ENCODE peak calls at places on chromosomes 2 and 18, in seven cellular contexts. One of them, this sample, is unnamed. For H3K9me3, the result is how much of the 10 kb centered on the place peaks cover.

GRCh38 chr2:20212871-20213503 is 11.9 kb downstream of the SDC1 start:
- DNase-seq in adrenal gland: peak
- DNase-seq in fibroblast of lung: no peak
- DNase-seq in kidney: peak
- DNase-seq in left lung: peak
- DNase-seq in mucosa of descending colon: peak
- DNase-seq in CD8-positive, alpha-beta T cell: no peak
- DNase-seq in this sample: no peak

GRCh38 chr2:191355170-191355758 is 110.1 kb downstream of the MYO1B start:
- DNase-seq in adrenal gland: no peak
- DNase-seq in fibroblast of lung: no peak
- DNase-seq in kidney: no peak
- DNase-seq in left lung: no peak
- DNase-seq in mucosa of descending colon: no peak
- DNase-seq in CD8-positive, alpha-beta T cell: no peak
- DNase-seq in this sample: no peak

GRCh38 chr2:188631037-188631794 is 339.5 kb downstream of the GULP1 start:
- DNase-seq in adrenal gland: no peak
- DNase-seq in fibroblast of lung: peak
- DNase-seq in kidney: no peak
- DNase-seq in left lung: no peak
- DNase-seq in mucosa of descending colon: no peak
- DNase-seq in CD8-positive, alpha-beta T cell: no peak
- DNase-seq in this sample: no peak

GRCh38 chr18:64234336-64234735 is 85.4 kb upstream of the LINC00305 start:
- DNase-seq in adrenal gland: no peak
- DNase-seq in fibroblast of lung: no peak
- DNase-seq in kidney: no peak
- DNase-seq in left lung: no peak
- DNase-seq in mucosa of descending colon: no peak
- DNase-seq in CD8-positive, alpha-beta T cell: no peak
- DNase-seq in this sample: no peak

GRCh38 chr18:49562481-49563129 is 748 bp downstream of the LIPG start:
- DNase-seq in adrenal gland: no peak
- DNase-seq in fibroblast of lung: peak
- DNase-seq in kidney: no peak
- DNase-seq in left lung: no peak
- DNase-seq in mucosa of descending colon: peak
- DNase-seq in CD8-positive, alpha-beta T cell: no peak
- DNase-seq in this sample: no peak

GRCh38 chr2:53033416-53033815 is 734.2 kb upstream of the CHAC2 start:
- DNase-seq in adrenal gland: no peak
- DNase-seq in fibroblast of lung: peak
- DNase-seq in kidney: no peak
- DNase-seq in left lung: no peak
- DNase-seq in mucosa of descending colon: no peak
- DNase-seq in CD8-positive, alpha-beta T cell: no peak
- DNase-seq in this sample: no peak

GRCh38 chr2:69798909-69799526 is 30.4 kb upstream of the GMCL1 start:
- DNase-seq in adrenal gland: no peak
- DNase-seq in fibroblast of lung: peak
- DNase-seq in kidney: no peak
- DNase-seq in left lung: no peak
- DNase-seq in mucosa of descending colon: no peak
- DNase-seq in CD8-positive, alpha-beta T cell: no peak
- DNase-seq in this sample: no peak

GRCh38 chr2:160220545-160221009 is 20.5 kb upstream of the ITGB6 start:
- DNase-seq in adrenal gland: no peak
- DNase-seq in fibroblast of lung: no peak
- DNase-seq in kidney: no peak
- DNase-seq in left lung: no peak
- DNase-seq in mucosa of descending colon: no peak
- DNase-seq in CD8-positive, alpha-beta T cell: no peak
- DNase-seq in this sample: no peak

GRCh38 chr2:71566271-71566858 is 113.0 kb downstream of the DYSF start:
- DNase-seq in adrenal gland: no peak
- DNase-seq in fibroblast of lung: peak
- DNase-seq in kidney: no peak
- DNase-seq in left lung: no peak
- DNase-seq in mucosa of descending colon: no peak
- DNase-seq in CD8-positive, alpha-beta T cell: no peak
- DNase-seq in this sample: no peak

GRCh38 chr2:196594158-196594557 is 45.4 kb upstream of the CCDC150 start:
- DNase-seq in adrenal gland: no peak
- DNase-seq in fibroblast of lung: no peak
- DNase-seq in kidney: no peak
- DNase-seq in left lung: no peak
- DNase-seq in mucosa of descending colon: no peak
- DNase-seq in CD8-positive, alpha-beta T cell: no peak
- DNase-seq in this sample: no peak

GRCh38 chr18:8952796-8953760 is 149.4 kb upstream of the NDUFV2 start:
- DNase-seq in adrenal gland: no peak
- DNase-seq in fibroblast of lung: peak
- DNase-seq in kidney: no peak
- DNase-seq in left lung: no peak
- DNase-seq in mucosa of descending colon: no peak
- DNase-seq in CD8-positive, alpha-beta T cell: no peak
- DNase-seq in this sample: no peak

GRCh38 chr2:177754476-177754873 is 318.1 kb downstream of the PDE11A start:
- DNase-seq in adrenal gland: no peak
- DNase-seq in fibroblast of lung: no peak
- DNase-seq in kidney: no peak
- DNase-seq in left lung: no peak
- DNase-seq in mucosa of descending colon: no peak
- DNase-seq in CD8-positive, alpha-beta T cell: no peak
- DNase-seq in this sample: no peak

DNA sequence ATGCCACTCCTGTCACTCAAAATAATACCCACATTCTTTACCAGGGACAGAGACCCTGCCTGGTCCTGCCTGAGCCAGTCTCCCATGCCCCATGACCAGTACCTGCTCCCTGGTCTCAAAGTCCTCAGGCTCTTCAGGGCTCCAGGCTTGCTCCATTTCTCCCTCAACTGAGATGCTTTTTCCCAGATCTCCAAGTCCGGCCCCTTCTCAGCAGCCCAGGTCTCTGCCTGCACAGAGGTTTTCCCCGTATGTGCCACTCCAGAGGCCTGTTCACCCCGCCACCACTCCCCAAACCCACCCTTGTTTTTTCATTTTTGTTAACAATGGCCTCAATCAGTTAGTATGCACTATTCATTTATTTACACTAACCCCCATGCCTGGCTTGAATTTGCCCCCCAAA is 499.5 kb upstream of the MYT1L start:
- DNase-seq in adrenal gland: no peak
- DNase-seq in fibroblast of lung: no peak
- DNase-seq in kidney: no peak
- DNase-seq in left lung: no peak
- DNase-seq in mucosa of descending colon: no peak
- DNase-seq in CD8-positive, alpha-beta T cell: no peak
- DNase-seq in this sample: no peak
- H3K9me3 ChIP-seq in adrenal gland: under half
- H3K9me3 ChIP-seq in fibroblast of lung: under half
- H3K9me3 ChIP-seq in kidney: under half
- H3K9me3 ChIP-seq in left lung: under half
- H3K9me3 ChIP-seq in mucosa of descending colon: under half
- H3K9me3 ChIP-seq in CD8-positive, alpha-beta T cell: under half
- H3K9me3 ChIP-seq in this sample: under half

GRCh38 chr2:79512442-79513401 is at the start of gene CTNNA2:
- DNase-seq in adrenal gland: peak
- DNase-seq in fibroblast of lung: peak
- DNase-seq in kidney: peak
- DNase-seq in left lung: no peak
- DNase-seq in mucosa of descending colon: peak
- DNase-seq in CD8-positive, alpha-beta T cell: no peak
- DNase-seq in this sample: no peak
- TF ChIP-seq CTCF in adrenal gland: peak
- TF ChIP-seq CTCF in fibroblast of lung: no peak
- TF ChIP-seq CTCF in kidney: peak
- TF ChIP-seq CTCF in left lung: no peak
- TF ChIP-seq CTCF in mucosa of descending colon: no peak
- TF ChIP-seq CTCF in CD8-positive, alpha-beta T cell: no peak
- TF ChIP-seq CTCF in this sample: no peak

GRCh38 chr2:100823665-100824438 is 3.9 kb downstream of the NPAS2 start:
- DNase-seq in adrenal gland: peak
- DNase-seq in fibroblast of lung: no peak
- DNase-seq in kidney: no peak
- DNase-seq in left lung: no peak
- DNase-seq in mucosa of descending colon: no peak
- DNase-seq in CD8-positive, alpha-beta T cell: no peak
- DNase-seq in this sample: no peak
- H3K9me3 ChIP-seq in adrenal gland: under half
- H3K9me3 ChIP-seq in fibroblast of lung: under half
- H3K9me3 ChIP-seq in kidney: under half
- H3K9me3 ChIP-seq in left lung: under half
- H3K9me3 ChIP-seq in mucosa of descending colon: under half
- H3K9me3 ChIP-seq in CD8-positive, alpha-beta T cell: under half
- H3K9me3 ChIP-seq in this sample: under half

GRCh38 chr18:7590800-7591560 is 23.9 kb downstream of the PTPRM start:
- DNase-seq in adrenal gland: no peak
- DNase-seq in fibroblast of lung: peak
- DNase-seq in kidney: no peak
- DNase-seq in left lung: no peak
- DNase-seq in mucosa of descending colon: no peak
- DNase-seq in CD8-positive, alpha-beta T cell: no peak
- DNase-seq in this sample: no peak

GRCh38 chr18:7593194-7593819 is 26.2 kb downstream of the PTPRM start:
- DNase-seq in adrenal gland: no peak
- DNase-seq in fibroblast of lung: no peak
- DNase-seq in kidney: no peak
- DNase-seq in left lung: no peak
- DNase-seq in mucosa of descending colon: no peak
- DNase-seq in CD8-positive, alpha-beta T cell: no peak
- DNase-seq in this sample: no peak

GRCh38 chr18:7596133-7596532 is 29.0 kb downstream of the PTPRM start:
- DNase-seq in adrenal gland: no peak
- DNase-seq in fibroblast of lung: no peak
- DNase-seq in kidney: no peak
- DNase-seq in left lung: no peak
- DNase-seq in mucosa of descending colon: no peak
- DNase-seq in CD8-positive, alpha-beta T cell: no peak
- DNase-seq in this sample: no peak

GRCh38 chr18:7598167-7599062 is 31.3 kb downstream of the PTPRM start:
- DNase-seq in adrenal gland: no peak
- DNase-seq in fibroblast of lung: peak
- DNase-seq in kidney: no peak
- DNase-seq in left lung: no peak
- DNase-seq in mucosa of descending colon: no peak
- DNase-seq in CD8-positive, alpha-beta T cell: no peak
- DNase-seq in this sample: no peak

GRCh38 chr18:7592305-7593071 is 25.4 kb downstream of the PTPRM start:
- DNase-seq in adrenal gland: no peak
- DNase-seq in fibroblast of lung: no peak
- DNase-seq in kidney: no peak
- DNase-seq in left lung: no peak
- DNase-seq in mucosa of descending colon: no peak
- DNase-seq in CD8-positive, alpha-beta T cell: no peak
- DNase-seq in this sample: no peak
- TF ChIP-seq CTCF in adrenal gland: no peak
- TF ChIP-seq CTCF in fibroblast of lung: no peak
- TF ChIP-seq CTCF in kidney: peak
- TF ChIP-seq CTCF in left lung: no peak
- TF ChIP-seq CTCF in mucosa of descending colon: no peak
- TF ChIP-seq CTCF in CD8-positive, alpha-beta T cell: no peak
- TF ChIP-seq CTCF in this sample: no peak

DNA sequence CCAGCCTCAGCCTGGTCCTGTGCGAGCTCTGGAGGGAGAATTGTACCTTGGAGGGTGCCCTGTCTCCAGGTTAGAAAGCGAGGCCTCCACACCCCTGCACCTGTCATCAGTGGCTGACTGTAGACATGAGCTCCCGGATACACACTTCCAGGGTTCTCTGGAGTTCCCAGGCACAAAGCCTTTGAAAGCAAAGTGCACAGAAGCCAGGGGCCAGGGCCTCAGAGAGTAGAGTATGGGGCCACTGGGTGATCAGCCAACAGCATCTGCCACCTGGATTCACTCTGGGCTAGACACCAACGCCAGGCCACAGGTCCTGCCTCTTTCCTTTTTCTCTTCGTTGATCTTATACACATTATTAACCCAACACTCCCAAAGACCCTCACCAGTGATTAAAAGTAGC is 239.4 kb upstream of the HDAC4 start:
- DNase-seq in adrenal gland: no peak
- DNase-seq in fibroblast of lung: no peak
- DNase-seq in kidney: no peak
- DNase-seq in left lung: no peak
- DNase-seq in mucosa of descending colon: no peak
- DNase-seq in CD8-positive, alpha-beta T cell: no peak
- DNase-seq in this sample: no peak
- H3K9me3 ChIP-seq in adrenal gland: under half
- H3K9me3 ChIP-seq in fibroblast of lung: under half
- H3K9me3 ChIP-seq in kidney: under half
- H3K9me3 ChIP-seq in left lung: under half
- H3K9me3 ChIP-seq in mucosa of descending colon: under half
- H3K9me3 ChIP-seq in CD8-positive, alpha-beta T cell: under half
- H3K9me3 ChIP-seq in this sample: under half

This sample was measured in CD4-positive, alpha-beta T cell.